ENCODE peak calls at places on chromosome 10, in eight cellular contexts. C, L, Y, U, X, D, B and V are unnamed samples.

GRCh38 chr10:6347391-6347951 is 144.7 kb downstream of the PFKFB3 start:
- DNase-seq in Y (no peak), L (peak; percentile 81), D (no peak), X (no peak), C (no peak), U (peak; percentile 34), B (no peak), V (no peak)

GRCh38 chr10:78993523-78993922 is 75.2 kb upstream of the ZMIZ1 start:
- DNase-seq in B (no peak), C (no peak), Y (no peak), L (no peak), D (no peak), X (no peak), U (no peak), V (no peak)

GRCh38 chr10:90592903-90593302 is 264.9 kb downstream of the HTR7 start:
- DNase-seq in U (peak; percentile 41), L (peak; percentile 68), X (no peak), C (peak; percentile 63), D (no peak), B (no peak), Y (peak; percentile 70), V (peak; percentile 94)

GRCh38 chr10:132100556-132101349 is 35.0 kb downstream of the JAKMIP3 start:
- DNase-seq in B (no peak), D (peak; percentile 27), U (peak; percentile 49), C (no peak), L (peak; percentile 72), X (peak; percentile 23), Y (no peak), V (no peak)

GRCh38 chr10:24238527-24239247 is 29.7 kb downstream of the KIAA1217 start:
- DNase-seq in B (no peak), D (no peak), C (peak; percentile 65), U (no peak), X (no peak), L (no peak), Y (no peak), V (no peak)

GRCh38 chr10:73991846-73992245 is 6.1 kb upstream of the VCL start:
- DNase-seq in Y (no peak), C (no peak), X (peak; percentile 33), D (no peak), L (peak; percentile 90), U (no peak), B (peak; percentile 84), V (no peak)

GRCh38 chr10:48802611-48803046 is 118.0 kb downstream of the WDFY4 start:
- DNase-seq in X (no peak), U (no peak), L (no peak), B (no peak), D (no peak), C (no peak), Y (no peak), V (no peak)

GRCh38 chr10:3455385-3456334 is 283.1 kb upstream of the PITRM1 start:
- DNase-seq in Y (peak; percentile 72), X (no peak), L (no peak), C (no peak), U (no peak), D (no peak), B (no peak), V (no peak)

GRCh38 chr10:32953277-32953927 is 4.6 kb downstream of the ITGB1 start:
- DNase-seq in C (no peak), B (no peak), L (no peak), D (no peak), X (no peak), Y (peak; percentile 39), U (no peak), V (peak; percentile 44)

GRCh38 chr10:25113231-25114035 is 61.4 kb upstream of the GPR158 start:
- DNase-seq in D (peak; percentile 72), B (no peak), U (peak; percentile 80), L (no peak), C (peak; percentile 87), Y (peak; percentile 78), X (peak; percentile 85), V (peak; percentile 95)

GRCh38 chr10:109971640-109972039 is 36.1 kb upstream of the ADD3 start:
- DNase-seq in C (no peak), X (no peak), Y (no peak), L (no peak), D (no peak), U (no peak), B (no peak), V (no peak)

GRCh38 chr10:26503911-26504310 is 65.8 kb downstream of the APBB1IP start:
- DNase-seq in C (no peak), X (no peak), Y (no peak), B (no peak), D (no peak), U (no peak), L (no peak), V (no peak)

GRCh38 chr10:72334196-72334831 is 20.4 kb downstream of the DNAJB12 start:
- DNase-seq in B (no peak), D (no peak), Y (no peak), L (peak; percentile 80), U (peak; percentile 50), X (no peak), C (no peak), V (peak; percentile 83)

GRCh38 chr10:132690821-132691610 is 94.9 kb downstream of the NKX6-2 start:
- DNase-seq in D (peak; percentile 39), U (peak; percentile 67), L (peak; percentile 45), B (no peak), C (no peak), X (no peak), Y (no peak), V (no peak)

GRCh38 chr10:74988055-74988773 is 123.2 kb upstream of the SAMD8 start:
- DNase-seq in Y (peak; percentile 26), B (no peak), C (no peak), X (no peak), U (no peak), D (no peak), L (no peak), V (peak; percentile 58)

GRCh38 chr10:78321500-78321899 is 287.8 kb downstream of the RPS24 start:
- DNase-seq in X (no peak), D (no peak), L (no peak), B (no peak), Y (no peak), U (no peak), C (no peak), V (no peak)

GRCh38 chr10:92074126-92074887 is 150.7 kb downstream of the BTAF1 start:
- DNase-seq in C (peak; percentile 32), Y (no peak), X (no peak), U (no peak), D (no peak), B (no peak), L (no peak), V (no peak)

GRCh38 chr10:70557086-70557845 is 45.3 kb downstream of the PRF1 start:
- DNase-seq in B (no peak), X (no peak), D (no peak), L (peak; percentile 66), Y (no peak), U (peak; percentile 60), C (no peak), V (no peak)

GRCh38 chr10:35516102-35516670 is 89.0 kb upstream of the GJD4 start:
- DNase-seq in X (no peak), B (no peak), D (no peak), L (no peak), C (no peak), Y (no peak), U (no peak), V (peak; percentile 69)

GRCh38 chr10:83539528-83540308 is 599.6 kb upstream of the GHITM start:
- DNase-seq in B (no peak), X (no peak), U (no peak), D (no peak), Y (peak; percentile 74), C (no peak), L (no peak), V (peak; percentile 70)

GRCh38 chr10:107011992-107012391 is 152.5 kb downstream of the SORCS1 start:
- DNase-seq in L (no peak), B (no peak), Y (no peak), U (no peak), D (no peak), C (no peak), X (no peak), V (no peak)

GRCh38 chr10:107019154-107019553 is 145.4 kb downstream of the SORCS1 start:
- DNase-seq in B (no peak), Y (no peak), U (no peak), D (no peak), C (peak; percentile 2), L (no peak), X (no peak), V (no peak)

GRCh38 chr10:107011113-107011512 is 153.4 kb downstream of the SORCS1 start:
- DNase-seq in D (no peak), B (no peak), C (no peak), L (no peak), Y (no peak), U (no peak), X (no peak), V (no peak)

GRCh38 chr10:107013258-107014001 is 151.1 kb downstream of the SORCS1 start:
- DNase-seq in B (no peak), Y (no peak), X (no peak), C (no peak), U (no peak), D (no peak), L (no peak), V (no peak)
- H3K36me3 ChIP-seq in B (no peaks in the 10 kb centered on the region), Y (no peaks in the 10 kb centered on the region), X (no peaks in the 10 kb centered on the region), C (no peaks in the 10 kb centered on the region), U (no peaks in the 10 kb centered on the region), D (no peaks in the 10 kb centered on the region), L (no peaks in the 10 kb centered on the region), V (no peaks in the 10 kb centered on the region)

DNA sequence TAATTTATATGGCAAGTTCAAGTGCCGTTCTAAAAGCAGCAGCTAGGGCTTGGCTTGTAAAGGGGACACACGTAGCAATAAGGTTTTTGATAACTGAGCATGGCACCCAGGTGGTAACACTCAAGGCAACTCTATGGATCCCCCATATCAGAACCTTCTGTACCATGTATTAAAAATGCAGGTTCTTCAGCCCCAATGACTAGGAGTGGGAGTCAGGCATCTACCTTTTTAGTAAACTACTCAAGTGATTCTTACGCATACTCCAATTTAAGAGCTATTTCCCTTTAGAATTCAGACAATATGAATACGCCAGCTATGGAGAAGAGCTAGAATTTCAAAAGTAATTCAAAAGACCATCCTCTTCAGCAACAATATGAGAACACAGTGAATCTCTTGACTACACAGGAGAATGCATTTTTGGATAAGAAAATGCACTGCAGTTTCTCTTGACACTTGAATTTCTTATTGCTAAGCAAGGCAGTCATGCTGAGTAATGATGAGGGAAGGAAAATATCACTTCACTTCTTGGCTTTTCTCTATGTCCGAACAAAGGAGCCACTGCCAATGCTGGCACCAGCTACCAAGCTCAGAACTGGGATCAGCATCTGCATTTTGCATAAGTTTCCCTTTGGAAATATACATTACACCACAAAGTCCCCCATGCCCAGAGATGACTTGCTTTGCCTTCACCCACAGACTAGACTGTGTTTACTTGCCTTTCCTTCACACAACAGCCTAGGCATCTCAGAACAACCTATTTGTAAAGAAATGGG is 53.5 kb downstream of the ABLIM1 start:
- DNase-seq in U (no peak), D (no peak), Y (no peak), C (no peak), B (no peak), L (no peak), X (no peak), V (no peak)
- H3K4me1 ChIP-seq in U (no peaks in the 10 kb centered on the region), D (no peaks in the 10 kb centered on the region), Y (peaks cover 31% of the 10 kb centered on the region), C (no peaks in the 10 kb centered on the region), B (peaks cover 30% of the 10 kb centered on the region), L (no peaks in the 10 kb centered on the region), X (peaks cover 40% of the 10 kb centered on the region), V (peaks cover 10% of the 10 kb centered on the region)

GRCh38 chr10:1604246-1604645 is 133.1 kb downstream of the ADARB2 start:
- DNase-seq in D (no peak), L (no peak), B (no peak), Y (no peak), C (no peak), X (no peak), U (no peak), V (no peak)
- H3K36me3 ChIP-seq in D (no peaks in the 10 kb centered on the region), L (no peaks in the 10 kb centered on the region), B (no peaks in the 10 kb centered on the region), Y (no peaks in the 10 kb centered on the region), C (no peaks in the 10 kb centered on the region), X (no peaks in the 10 kb centered on the region), U (no peaks in the 10 kb centered on the region), V (no peaks in the 10 kb centered on the region)

GRCh38 chr10:124119933-124120332 is 26.5 kb upstream of the CHST15 start:
- DNase-seq in U (peak; percentile 21), X (no peak), C (no peak), L (no peak), B (no peak), D (no peak), Y (no peak), V (no peak)
- H3K4me1 ChIP-seq in U (peaks cover 4% of the 10 kb centered on the region), X (peaks cover 9% of the 10 kb centered on the region), C (no peaks in the 10 kb centered on the region), L (peaks cover 39% of the 10 kb centered on the region), B (no peaks in the 10 kb centered on the region), D (no peaks in the 10 kb centered on the region), Y (no peaks in the 10 kb centered on the region), V (no peaks in the 10 kb centered on the region)